ENCODE peak calls at places on chromosome X, in five cellular contexts. L is A549, R is psoas muscle, S is adrenal gland, U is H1. K is an unnamed sample. For H3K4me1, the result is how much of the 10 kb centered on the place peaks cover.

GRCh38 chrX:108494416-108495095 is 54.9 kb downstream of the COL4A5 start:
- DNase-seq in U (no peak), R (no peak), L (no peak), S (no peak), K (no peak)

GRCh38 chrX:106039920-106040319 is 1.4 kb upstream of the SERPINA7 start:
- DNase-seq in S (peak), L (no peak), U (peak), R (no peak), K (no peak)

GRCh38 chrX:96820935-96821334 is 62.8 kb upstream of the RPA4 start:
- DNase-seq in S (no peak), U (no peak), L (no peak), R (no peak), K (no peak)

GRCh38 chrX:155534800-155535199 is 76.4 kb upstream of the F8A3 start:
- DNase-seq in R (no peak), S (no peak), L (no peak), U (no peak), K (no peak)

GRCh38 chrX:72020788-72021187 is 110.1 kb downstream of the NHSL2 start:
- DNase-seq in L (no peak), S (no peak), R (no peak), U (no peak), K (peak)

GRCh38 chrX:104370089-104370488 is 115.4 kb upstream of the ESX1 start:
- DNase-seq in L (peak), U (no peak), S (no peak), R (no peak), K (no peak)

GRCh38 chrX:130049821-130050220 is 60.5 kb downstream of the ELF4 start:
- DNase-seq in L (no peak), R (peak), S (no peak), U (no peak), K (no peak)

GRCh38 chrX:84453351-84454246 is 48.7 kb downstream of the HDX start:
- DNase-seq in L (no peak), R (no peak), U (no peak), S (no peak), K (no peak)

GRCh38 chrX:39950035-39950688 is 147.6 kb downstream of the BCOR start:
- DNase-seq in R (no peak), L (no peak), S (no peak), U (no peak), K (no peak)

DNA sequence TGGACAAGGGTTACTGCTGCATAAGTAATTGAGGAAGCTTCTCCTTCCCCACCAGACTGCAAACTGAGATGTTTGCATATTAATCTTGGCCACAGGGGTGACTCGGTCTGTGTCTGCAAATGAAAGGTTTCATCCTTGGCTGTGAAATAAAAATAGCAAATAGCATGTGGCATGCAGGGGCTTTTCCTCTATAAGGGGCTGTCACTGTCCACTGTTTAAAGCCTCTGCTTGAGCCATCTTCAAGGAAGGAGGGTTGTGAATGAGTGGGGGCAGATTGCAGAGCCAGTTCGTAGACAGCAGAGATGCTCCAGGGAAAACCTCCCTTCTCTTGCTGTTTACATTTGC is 33.3 kb downstream of the TMSB4X start:
- DNase-seq in R (no peak), L (no peak), U (no peak), S (no peak), K (no peak)
- H3K4me1 ChIP-seq in R (under half), L (half or more), U (under half), S (under half), K (under half)

DNA sequence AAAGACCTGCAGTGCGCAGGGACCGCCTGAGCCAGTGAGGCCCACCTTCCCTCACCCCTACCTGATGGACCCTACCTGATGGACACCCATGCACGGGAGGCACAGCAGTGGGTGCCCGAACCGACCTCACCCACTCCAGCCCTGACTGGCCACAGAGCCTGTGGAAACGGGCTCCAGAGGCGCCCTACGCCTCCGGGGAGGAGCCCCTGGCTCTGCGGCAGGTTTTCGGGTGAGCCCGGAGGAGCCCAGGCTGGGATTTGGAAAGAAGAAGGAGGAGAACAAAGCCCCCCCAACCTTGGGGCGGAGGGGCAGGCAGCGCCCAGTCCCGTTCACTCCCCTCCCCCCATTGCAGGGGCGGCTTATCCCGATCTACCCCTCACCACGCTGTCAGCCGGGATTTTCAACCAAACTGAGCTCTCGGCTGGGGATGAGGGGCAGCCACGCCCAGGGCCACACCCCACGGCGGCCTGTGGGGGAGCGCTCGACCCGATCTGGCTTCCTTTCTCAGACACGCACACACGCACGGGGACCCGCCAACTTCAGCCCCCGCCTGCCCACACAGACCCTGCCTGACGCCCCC is 675 bp downstream of the L1CAM start:
- DNase-seq in S (no peak), U (no peak), R (peak), L (no peak), K (no peak)
- H3K4me1 ChIP-seq in S (under half), U (under half), R (under half), L (under half), K (under half)

DNA sequence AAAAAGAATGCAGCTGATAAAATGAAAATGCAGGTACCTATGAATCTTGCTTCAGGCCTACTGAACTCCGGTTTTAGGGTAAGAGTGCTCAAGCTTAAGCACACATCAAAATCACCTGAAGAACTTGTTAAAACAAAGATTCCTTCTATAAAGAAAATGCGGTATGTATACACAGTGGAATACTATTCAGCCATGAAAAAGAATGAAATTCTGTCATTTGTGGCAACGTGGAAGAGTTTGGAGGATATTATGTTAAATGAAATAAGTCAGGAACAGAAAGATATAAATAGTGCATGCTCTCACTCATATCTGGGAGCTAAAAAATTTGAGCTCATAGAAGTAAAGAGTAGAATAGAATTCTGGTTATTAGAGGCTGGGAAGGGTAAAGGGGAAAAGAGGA is 14.0 kb upstream of the CHM start:
- DNase-seq in U (no peak), L (no peak), S (no peak), R (no peak), K (no peak)
- H3K4me1 ChIP-seq in U (under half), L (under half), S (under half), R (under half), K (under half)

GRCh38 chrX:133287860-133288259 is 69.7 kb upstream of the TFDP3 start:
- DNase-seq in R (no peak), U (no peak), S (no peak), L (no peak), K (no peak)
- H3K4me1 ChIP-seq in R (under half), U (under half), S (under half), L (under half), K (under half)

DNA sequence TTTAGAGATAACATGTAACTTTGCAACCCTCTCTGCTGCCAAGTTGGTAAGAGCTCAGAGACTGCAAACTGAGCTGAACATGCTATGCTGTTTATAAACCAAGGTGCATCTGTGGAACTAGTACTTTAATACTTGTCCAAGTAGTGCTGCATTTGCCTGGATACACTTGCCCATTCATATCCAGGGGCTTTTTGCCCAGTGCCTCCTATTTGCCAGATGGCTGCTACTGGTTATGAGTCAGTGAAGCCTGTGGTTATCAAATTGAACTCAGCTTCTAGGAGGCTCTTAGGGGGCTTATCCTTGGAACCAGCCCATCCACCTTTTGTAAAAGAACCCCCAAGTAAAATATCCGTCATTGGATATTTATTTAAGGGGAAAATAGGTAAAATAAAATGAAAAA is 79.6 kb downstream of the AFF2 start:
- DNase-seq in R (no peak), L (no peak), U (no peak), S (no peak), K (no peak)
- H3K4me1 ChIP-seq in R (under half), L (under half), U (under half), S (under half), K (under half)

GRCh38 chrX:65702956-65703355 is 35.5 kb downstream of the MSN start:
- DNase-seq in U (no peak), R (no peak), S (no peak), L (no peak), K (no peak)

GRCh38 chrX:65697173-65697572 is 29.7 kb downstream of the MSN start:
- DNase-seq in R (no peak), S (no peak), U (no peak), L (no peak), K (no peak)

GRCh38 chrX:65696613-65697012 is 29.2 kb downstream of the MSN start:
- DNase-seq in U (no peak), L (no peak), S (no peak), R (no peak), K (no peak)

GRCh38 chrX:65695849-65696248 is 28.4 kb downstream of the MSN start:
- DNase-seq in U (no peak), S (no peak), R (no peak), L (no peak), K (no peak)

GRCh38 chrX:65697915-65698796 is 30.7 kb downstream of the MSN start:
- DNase-seq in L (no peak), S (peak), U (no peak), R (no peak), K (no peak)
- H3K4me1 ChIP-seq in L (under half), S (under half), U (under half), R (under half), K (half or more)

GRCh38 chrX:68932611-68933010 is 103.8 kb downstream of the EFNB1 start:
- DNase-seq in U (no peak), L (no peak), R (peak), S (peak), K (no peak)

GRCh38 chrX:68935362-68935761 is 106.5 kb downstream of the EFNB1 start:
- DNase-seq in U (no peak), L (no peak), S (peak), R (no peak), K (no peak)

GRCh38 chrX:68934922-68935321 is 106.1 kb downstream of the EFNB1 start:
- DNase-seq in L (no peak), R (no peak), S (peak), U (no peak), K (no peak)

GRCh38 chrX:68936186-68936585 is 107.4 kb downstream of the EFNB1 start:
- DNase-seq in L (no peak), U (no peak), R (no peak), S (no peak), K (no peak)

DNA sequence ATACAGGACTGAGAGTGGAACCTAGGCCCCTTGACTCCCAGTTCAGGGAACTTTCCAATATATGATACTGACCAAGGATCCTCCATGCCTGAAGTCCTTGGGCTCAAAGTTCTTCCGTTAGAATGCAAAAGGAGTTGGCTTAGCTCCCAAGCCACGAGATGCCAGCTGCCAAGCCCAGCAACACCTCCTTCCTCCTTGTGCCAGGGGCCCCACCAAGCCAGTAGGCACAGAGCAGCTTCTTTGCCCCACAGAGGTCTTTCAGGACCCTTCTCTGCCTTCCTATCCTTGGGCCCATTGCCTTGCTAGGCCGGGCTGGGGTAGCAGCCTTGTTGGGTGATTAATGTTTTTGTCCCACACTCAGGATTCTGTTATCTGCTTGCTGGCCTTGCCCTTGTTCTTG is 105.6 kb downstream of the EFNB1 start:
- DNase-seq in U (no peak), S (peak), L (no peak), R (no peak), K (no peak)
- H3K4me1 ChIP-seq in U (under half), S (under half), L (under half), R (under half), K (under half)

GRCh38 chrX:10011991-10012390 is 44.8 kb downstream of the CLDN34 start:
- DNase-seq in U (no peak), R (no peak), L (no peak), S (peak), K (no peak)

GRCh38 chrX:10011261-10011931 is 44.2 kb downstream of the CLDN34 start:
- DNase-seq in R (no peak), L (no peak), U (no peak), S (no peak), K (no peak)

GRCh38 chrX:10014462-10015373 is 47.6 kb downstream of the CLDN34 start:
- DNase-seq in U (peak), L (peak), S (peak), R (peak), K (peak)

GRCh38 chrX:10010686-10011085 is 43.5 kb downstream of the CLDN34 start:
- DNase-seq in U (no peak), S (no peak), R (no peak), L (no peak), K (no peak)

GRCh38 chrX:10012776-10013175 is 45.6 kb downstream of the CLDN34 start:
- DNase-seq in R (no peak), U (no peak), S (no peak), L (no peak), K (no peak)
- H3K4me1 ChIP-seq in R (under half), U (under half), S (under half), L (under half), K (under half)

GRCh38 chrX:2711441-2711840 is 20.3 kb downstream of the CD99 start:
- DNase-seq in R (no peak), L (no peak), U (no peak), S (no peak), K (no peak)
- H3K4me1 ChIP-seq in R (under half), L (under half), U (under half), S (under half), K (under half)

GRCh38 chrX:2699959-2700358 is 8.9 kb downstream of the CD99 start:
- DNase-seq in S (no peak), R (no peak), L (no peak), U (no peak), K (no peak)

GRCh38 chrX:2697741-2698294 is 6.7 kb downstream of the CD99 start:
- DNase-seq in S (no peak), U (no peak), R (no peak), L (no peak), K (no peak)

GRCh38 chrX:2696698-2697215 is 5.7 kb downstream of the CD99 start:
- DNase-seq in L (no peak), S (no peak), R (no peak), U (no peak), K (no peak)

GRCh38 chrX:2697306-2697705 is 6.2 kb downstream of the CD99 start:
- DNase-seq in S (no peak), R (no peak), L (no peak), U (no peak), K (no peak)

GRCh38 chrX:2698604-2699003 is 7.5 kb downstream of the CD99 start:
- DNase-seq in R (no peak), S (no peak), L (no peak), U (no peak), K (no peak)
- H3K4me1 ChIP-seq in R (half or more), S (under half), L (under half), U (under half), K (half or more)